ENCODE peak calls at places on chromosomes 7 and 10, in six cellular contexts. L is NCI-H510A treated with DMSO at 0.1 percent for 48 hours, Y is T-helper 9 cell, F is C1 segment of cervical spinal cord, C is foreskin fibroblast, W is cardiac muscle cell. P is an unnamed sample.

GRCh38 chr10:132418520-132419416 is 21.8 kb downstream of the PWWP2B start:
- DNase-seq in L (peak; percentile 86), Y (no peak), F (no peak), C (no peak), W (peak; percentile 25), P (no peak)

GRCh38 chr7:155153676-155154075 is 83.6 kb downstream of the HTR5A start:
- DNase-seq in L (no peak), Y (no peak), F (no peak), C (no peak), W (no peak), P (no peak)

GRCh38 chr7:138354066-138354465 is 106.0 kb upstream of the TRIM24 start:
- DNase-seq in L (no peak), Y (no peak), F (no peak), C (no peak), W (no peak), P (no peak)

GRCh38 chr7:159020987-159021386 is 123.7 kb downstream of the VIPR2 start:
- DNase-seq in L (no peak), Y (no peak), F (no peak), C (no peak), W (no peak), P (no peak)

GRCh38 chr7:132614428-132615076 is 38.3 kb upstream of the PLXNA4 start:
- DNase-seq in L (peak; percentile 11), Y (no peak), F (no peak), C (peak; percentile 20), W (peak; percentile 60), P (no peak)

GRCh38 chr7:112421666-112422486 is 28.4 kb upstream of the IFRD1 start:
- DNase-seq in L (peak; percentile 16), Y (no peak), F (no peak), C (no peak), W (peak; percentile 30), P (no peak)

GRCh38 chr7:101754432-101755159 is 62.8 kb upstream of the CUX1 start:
- DNase-seq in L (no peak), Y (no peak), F (no peak), C (peak; percentile 36), W (peak; percentile 70), P (peak; percentile 2)

GRCh38 chr7:17144313-17144712 is 154.1 kb upstream of the AHR start:
- DNase-seq in L (no peak), Y (peak; percentile 36), F (no peak), C (no peak), W (peak; percentile 42), P (peak; percentile 52)

GRCh38 chr10:35640951-35641429 is 1.1 kb downstream of the FZD8 start:
- DNase-seq in L (peak; percentile 18), Y (peak; percentile 9), F (peak; percentile 14), C (peak; percentile 62), W (peak; percentile 90), P (no peak)

GRCh38 chr10:4351723-4352565 is 474.1 kb upstream of the AKR1E2 start:
- DNase-seq in L (no peak), Y (no peak), F (no peak), C (peak; percentile 68), W (peak; percentile 71), P (peak; percentile 50)

GRCh38 chr10:34104829-34105572 is 710.1 kb downstream of the PARD3 start:
- DNase-seq in L (no peak), Y (no peak), F (no peak), C (no peak), W (peak; percentile 28), P (no peak)

GRCh38 chr7:46449743-46450142 is 528.7 kb upstream of the IGFBP3 start:
- DNase-seq in L (no peak), Y (no peak), F (no peak), C (no peak), W (no peak), P (no peak)

GRCh38 chr7:84195295-84196006 is 862 bp upstream of the SEMA3A start:
- DNase-seq in L (no peak), Y (no peak), F (no peak), C (no peak), W (no peak), P (no peak)

GRCh38 chr10:123743441-123744225 is 77.5 kb downstream of the GPR26 start:
- DNase-seq in L (no peak), Y (no peak), F (no peak), C (no peak), W (no peak), P (peak; percentile 17)

P was measured in GM04504.